ENCODE peak calls at places on chromosome 14, in ten cellular contexts. K, P, A, L, U, O, S, Q, G and M are unnamed samples. For H3K27me3, the result is how much of the 10 kb centered on the place peaks cover.

GRCh38 chr14:101064121-101064661 is 160.7 kb upstream of the RTL1 start:
- DNase-seq in K (peak), P (no peak), A (peak), L (no peak), U (no peak), O (no peak), S (peak), Q (no peak), G (no peak), M (no peak)

GRCh38 chr14:96962337-96962736 is 165.2 kb downstream of the VRK1 start:
- DNase-seq in K (no peak), P (peak), A (no peak), L (no peak), U (no peak), O (no peak), S (no peak), Q (no peak), G (no peak), M (no peak)

GRCh38 chr14:104293231-104293841 is 154.9 kb downstream of the KIF26A start:
- DNase-seq in K (peak), P (no peak), A (peak), L (no peak), U (no peak), O (no peak), S (no peak), Q (no peak), G (no peak), M (peak)

GRCh38 chr14:52032196-52032865 is 36.5 kb downstream of the NID2 start:
- DNase-seq in K (no peak), P (no peak), A (no peak), L (no peak), U (no peak), O (no peak), S (no peak), Q (peak), G (no peak), M (no peak)

GRCh38 chr14:77660754-77661153 is 44.3 kb upstream of the SPTLC2 start:
- DNase-seq in K (no peak), P (no peak), A (peak), L (no peak), U (peak), O (no peak), S (peak), Q (no peak), G (no peak), M (no peak)

GRCh38 chr14:96195441-96196081 is 9.1 kb upstream of the BDKRB2 start:
- DNase-seq in K (no peak), P (no peak), A (no peak), L (no peak), U (no peak), O (no peak), S (no peak), Q (no peak), G (no peak), M (no peak)

GRCh38 chr14:54366726-54367707 is 29.8 kb upstream of the CDKN3 start:
- DNase-seq in K (no peak), P (peak), A (peak), L (peak), U (peak), O (peak), S (peak), Q (peak), G (peak), M (peak)

GRCh38 chr14:49915085-49915484 is 22.2 kb downstream of the ARF6 start:
- DNase-seq in K (no peak), P (no peak), A (no peak), L (no peak), U (no peak), O (no peak), S (no peak), Q (no peak), G (no peak), M (no peak)

GRCh38 chr14:55964081-55964480 is 154.1 kb upstream of the PELI2 start:
- DNase-seq in K (no peak), P (no peak), A (peak), L (no peak), U (no peak), O (no peak), S (no peak), Q (no peak), G (no peak), M (no peak)

GRCh38 chr14:23044840-23045239 is 2.8 kb downstream of the PSMB11 start:
- DNase-seq in K (no peak), P (no peak), A (no peak), L (no peak), U (no peak), O (no peak), S (no peak), Q (no peak), G (no peak), M (no peak)

GRCh38 chr14:24959791-24960331 is 90.1 kb downstream of the STXBP6 start:
- DNase-seq in K (no peak), P (no peak), A (no peak), L (no peak), U (no peak), O (no peak), S (no peak), Q (no peak), G (no peak), M (no peak)

GRCh38 chr14:38873923-38874612 is 229.0 kb downstream of the SEC23A start:
- DNase-seq in K (no peak), P (no peak), A (no peak), L (no peak), U (no peak), O (no peak), S (no peak), Q (no peak), G (no peak), M (no peak)

GRCh38 chr14:52977798-52978197 is 26.9 kb upstream of the FERMT2 start:
- DNase-seq in K (no peak), P (no peak), A (peak), L (no peak), U (no peak), O (no peak), S (no peak), Q (no peak), G (no peak), M (no peak)

GRCh38 chr14:100532916-100533630 is 54.1 kb downstream of the BEGAIN start:
- DNase-seq in K (peak), P (no peak), A (no peak), L (no peak), U (no peak), O (no peak), S (peak), Q (peak), G (peak), M (no peak)

GRCh38 chr14:55585854-55586253 is 5.8 kb downstream of the KTN1 start:
- DNase-seq in K (no peak), P (no peak), A (no peak), L (no peak), U (no peak), O (no peak), S (no peak), Q (peak), G (no peak), M (no peak)

GRCh38 chr14:91395466-91395865 is 22.2 kb downstream of the CCDC88C start:
- DNase-seq in K (no peak), P (no peak), A (no peak), L (no peak), U (no peak), O (no peak), S (no peak), Q (no peak), G (no peak), M (no peak)

GRCh38 chr14:40447032-40447431 is 1014.8 kb upstream of the FBXO33 start:
- DNase-seq in K (no peak), P (no peak), A (no peak), L (peak), U (peak), O (no peak), S (no peak), Q (no peak), G (no peak), M (no peak)

GRCh38 chr14:40452674-40453073 is 1020.4 kb upstream of the FBXO33 start:
- DNase-seq in K (no peak), P (no peak), A (no peak), L (no peak), U (no peak), O (no peak), S (no peak), Q (no peak), G (no peak), M (no peak)
- H3K4me3 ChIP-seq in K (no peak), P (no peak), A (no peak), L (no peak), U (no peak), O (no peak), S (no peak), Q (no peak), G (no peak), M (no peak)

DNA sequence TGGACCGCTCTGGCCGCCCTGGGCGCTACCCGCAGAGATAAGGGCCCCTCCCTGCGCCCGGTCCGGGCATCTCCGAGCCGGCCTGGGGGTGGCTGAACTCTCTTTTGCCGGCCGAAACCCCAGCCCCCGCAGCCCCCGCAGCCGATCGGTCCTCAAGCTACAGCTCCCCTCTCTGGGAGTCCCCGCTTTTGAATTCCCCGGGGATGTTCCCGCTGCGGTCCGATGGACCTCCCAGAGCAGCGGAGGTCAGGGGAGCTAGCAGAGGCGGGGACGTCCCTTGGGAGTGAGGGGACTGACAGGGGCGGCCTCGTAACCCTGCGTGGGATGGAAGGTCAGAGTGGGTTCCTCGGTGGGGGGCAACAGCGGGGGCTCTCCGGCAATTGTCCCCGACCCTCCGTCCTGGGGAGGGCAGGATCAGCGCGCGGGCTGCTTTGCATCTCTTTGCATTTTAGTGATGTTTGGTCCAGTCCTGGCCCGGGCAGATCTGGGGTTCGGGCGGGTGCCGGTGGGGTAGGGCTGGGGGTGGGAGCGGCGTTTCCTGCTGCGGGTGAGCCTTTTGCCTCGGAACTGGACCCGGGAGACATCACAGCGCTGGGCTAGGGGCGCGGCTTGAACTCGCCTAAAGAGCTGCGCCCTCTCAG is at the start of gene CRIP1:
- DNase-seq in K (no peak), P (no peak), A (no peak), L (no peak), U (no peak), O (no peak), S (no peak), Q (no peak), G (no peak), M (no peak)
- H3K27me3 ChIP-seq in K (under half), P (under half), A (under half), L (half or more), U (half or more), O (under half), S (under half), Q (under half), G (under half), M (under half)

DNA sequence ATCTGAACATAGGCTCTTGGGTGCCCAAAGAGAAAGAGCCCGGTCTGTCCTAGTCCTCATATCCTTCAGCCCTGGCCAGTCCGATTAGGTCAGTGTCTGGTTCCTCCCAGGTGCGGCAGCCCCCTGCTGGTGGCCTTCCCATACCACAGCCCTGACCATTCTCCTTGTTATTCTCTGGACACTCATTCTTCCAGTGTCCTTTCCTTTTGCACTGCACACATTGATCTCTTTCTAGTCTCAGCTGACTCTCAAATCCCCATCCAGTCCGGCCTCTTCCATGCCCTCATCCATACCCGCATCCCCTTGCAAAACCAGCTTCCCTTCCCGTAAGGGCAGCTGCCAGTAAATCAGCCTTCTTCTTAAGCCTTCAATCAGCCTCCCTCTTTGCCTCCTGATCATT is 1316.3 kb downstream of the TMEM121 start:
- DNase-seq in K (no peak), P (no peak), A (peak), L (no peak), U (no peak), O (no peak), S (no peak), Q (no peak), G (no peak), M (peak)
- TF ChIP-seq CTCF in K (no peak), P (no peak), A (peak), L (no peak), U (no peak), O (peak), S (no peak), Q (no peak), G (no peak), M (peak)

DNA sequence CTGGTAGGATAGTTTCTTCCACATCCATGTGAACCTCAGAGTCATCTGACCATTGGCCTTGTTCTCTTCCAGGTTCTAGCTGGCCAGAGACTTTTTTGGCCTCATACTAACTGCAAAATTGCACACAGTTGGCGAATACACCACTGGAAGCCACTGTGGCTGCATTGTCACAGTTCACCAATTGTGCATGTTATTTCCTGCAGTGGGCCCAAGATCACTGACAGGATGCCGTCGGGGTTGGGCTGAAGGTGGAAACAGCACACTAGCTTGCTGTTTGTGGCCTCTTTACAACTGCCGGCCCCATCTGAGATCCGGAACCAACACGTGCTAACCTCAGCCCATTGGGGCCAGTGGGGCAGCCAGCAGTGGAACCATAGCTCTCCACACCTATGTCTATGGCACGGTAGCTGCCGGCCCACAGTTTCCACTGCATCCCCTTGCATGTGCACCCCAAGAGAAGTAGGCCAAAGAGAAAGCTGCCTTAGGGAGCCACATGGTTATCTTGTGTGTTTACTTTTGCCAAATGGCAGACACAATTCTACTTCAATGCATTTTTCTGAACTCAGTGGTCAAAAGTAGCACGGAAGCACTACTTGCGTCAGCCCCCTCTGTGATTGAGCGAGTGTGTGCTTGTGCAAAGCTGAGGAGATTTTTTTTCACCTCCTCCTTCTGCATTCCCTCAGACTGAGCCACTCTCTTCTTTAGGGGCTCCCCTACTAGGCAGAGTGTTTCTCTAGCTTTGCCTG is 464.0 kb downstream of the RAD51B start:
- DNase-seq in K (no peak), P (peak), A (no peak), L (no peak), U (no peak), O (no peak), S (no peak), Q (peak), G (no peak), M (no peak)
- H3K4me3 ChIP-seq in K (no peak), P (peak), A (no peak), L (no peak), U (no peak), O (no peak), S (no peak), Q (no peak), G (no peak), M (no peak)

GRCh38 chr14:32940066-32940651 is 1.5 kb downstream of the NPAS3 start:
- DNase-seq in K (no peak), P (no peak), A (no peak), L (peak), U (peak), O (no peak), S (no peak), Q (peak), G (no peak), M (no peak)

GRCh38 chr14:32940711-32941667 is 2.3 kb downstream of the NPAS3 start:
- DNase-seq in K (no peak), P (no peak), A (no peak), L (no peak), U (no peak), O (no peak), S (no peak), Q (no peak), G (no peak), M (no peak)

GRCh38 chr14:32939254-32940065 is 781 bp downstream of the NPAS3 start:
- DNase-seq in K (peak), P (no peak), A (peak), L (peak), U (peak), O (peak), S (peak), Q (peak), G (no peak), M (peak)

GRCh38 chr14:32941668-32942065 is 3.0 kb downstream of the NPAS3 start:
- DNase-seq in K (no peak), P (no peak), A (no peak), L (no peak), U (no peak), O (no peak), S (no peak), Q (no peak), G (no peak), M (no peak)

GRCh38 chr14:32938719-32939253 is at the start of gene NPAS3:
- DNase-seq in K (no peak), P (no peak), A (peak), L (peak), U (peak), O (no peak), S (no peak), Q (peak), G (no peak), M (no peak)
- H3K27me3 ChIP-seq in K (under half), P (under half), A (half or more), L (half or more), U (half or more), O (under half), S (under half), Q (half or more), G (under half), M (under half)

DNA sequence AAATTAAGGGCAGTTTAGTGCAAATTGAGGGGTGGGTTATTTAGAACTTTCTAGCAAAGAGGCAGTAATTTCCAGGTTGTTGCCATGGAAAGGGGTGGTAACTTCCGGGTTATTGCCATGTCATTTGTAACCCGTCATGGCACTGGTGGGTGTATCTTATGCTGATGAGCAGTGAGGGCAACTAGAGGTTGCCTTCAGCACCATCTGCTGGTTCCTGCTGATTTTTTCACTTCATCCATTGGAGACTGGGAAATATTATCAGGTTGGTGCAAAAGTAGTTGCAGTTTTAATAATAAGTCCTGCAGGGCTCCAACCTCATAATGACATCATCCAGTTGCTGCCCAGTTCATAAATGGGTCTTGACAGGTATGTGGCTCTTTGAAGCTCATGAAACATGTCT is 24.4 kb upstream of the SERPINA4 start:
- DNase-seq in K (no peak), P (no peak), A (no peak), L (peak), U (no peak), O (peak), S (no peak), Q (peak), G (no peak), M (no peak)
- TF ChIP-seq CTCF in K (no peak), P (no peak), A (peak), L (peak), U (no peak), O (peak), S (no peak), Q (no peak), G (no peak), M (no peak)

GRCh38 chr14:105856676-105857222 is 330.4 kb downstream of the TMEM121 start:
- DNase-seq in K (peak), P (no peak), A (peak), L (no peak), U (no peak), O (no peak), S (peak), Q (no peak), G (no peak), M (no peak)

GRCh38 chr14:105858676-105859025 is 332.3 kb downstream of the TMEM121 start:
- DNase-seq in K (no peak), P (no peak), A (peak), L (no peak), U (no peak), O (no peak), S (peak), Q (no peak), G (no peak), M (peak)

GRCh38 chr14:105855893-105856675 is 329.7 kb downstream of the TMEM121 start:
- DNase-seq in K (peak), P (no peak), A (peak), L (no peak), U (no peak), O (no peak), S (peak), Q (no peak), G (no peak), M (no peak)

GRCh38 chr14:105857816-105858675 is 331.7 kb downstream of the TMEM121 start:
- DNase-seq in K (peak), P (no peak), A (peak), L (no peak), U (no peak), O (no peak), S (peak), Q (no peak), G (no peak), M (peak)

GRCh38 chr14:105857223-105857815 is 330.9 kb downstream of the TMEM121 start:
- DNase-seq in K (peak), P (no peak), A (peak), L (no peak), U (no peak), O (no peak), S (peak), Q (no peak), G (no peak), M (no peak)
- H3K4me3 ChIP-seq in K (no peak), P (no peak), A (no peak), L (no peak), U (no peak), O (no peak), S (no peak), Q (no peak), G (no peak), M (no peak)

DNA sequence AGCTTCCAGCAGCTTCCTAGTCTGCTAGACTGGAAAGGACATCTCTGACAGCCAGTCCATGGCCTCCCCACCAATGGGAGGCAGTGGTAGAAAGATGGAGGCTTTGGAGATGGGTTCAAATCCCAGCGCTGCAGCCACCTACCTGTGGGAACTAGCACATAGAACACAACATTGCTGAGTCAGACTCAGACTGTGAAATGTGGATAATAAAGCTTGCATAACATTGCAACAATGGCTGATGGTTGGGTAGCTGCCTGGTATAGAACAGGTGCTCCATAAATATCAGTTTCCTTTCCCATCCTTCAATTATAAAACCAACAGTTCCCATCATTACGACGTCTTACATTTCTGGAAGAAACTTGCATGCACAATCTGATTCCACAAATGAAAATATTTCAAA is 94.6 kb downstream of the SLC8A3 start:
- DNase-seq in K (no peak), P (no peak), A (no peak), L (no peak), U (no peak), O (no peak), S (no peak), Q (no peak), G (no peak), M (no peak)
- H3K27me3 ChIP-seq in K (under half), P (under half), A (under half), L (under half), U (under half), O (under half), S (under half), Q (half or more), G (under half), M (under half)